ENCODE peak calls at places on chromosomes 2 and 18, in five cellular contexts. C, A, J, Y and I are unnamed samples.

GRCh38 chr2:220756653-220757052 is 815.5 kb downstream of the EPHA4 start:
- DNase-seq in C (no peak), A (no peak), J (no peak), Y (no peak), I (no peak)

GRCh38 chr2:218082586-218083351 is 13.7 kb downstream of the RUFY4 start:
- DNase-seq in C (no peak), A (no peak), J (no peak), Y (no peak), I (no peak)

GRCh38 chr2:126244937-126245336 is 411.0 kb upstream of the GYPC start:
- DNase-seq in C (no peak), A (peak), J (no peak), Y (no peak), I (peak)

GRCh38 chr2:219358170-219359075 is 25.9 kb upstream of the RESP18 start:
- DNase-seq in C (no peak), A (no peak), J (no peak), Y (no peak), I (no peak)

GRCh38 chr2:62456721-62457539 is 49.1 kb downstream of the TMEM17 start:
- DNase-seq in C (peak), A (peak), J (peak), Y (peak), I (peak)

GRCh38 chr2:151946856-151947523 is 118.8 kb upstream of the ARL5A start:
- DNase-seq in C (no peak), A (no peak), J (peak), Y (peak), I (peak)

GRCh38 chr2:166321076-166321475 is 54.7 kb downstream of the SCN9A start:
- DNase-seq in C (no peak), A (no peak), J (no peak), Y (peak), I (no peak)

GRCh38 chr2:111050701-111051376 is 69.9 kb upstream of the BCL2L11 start:
- DNase-seq in C (no peak), A (no peak), J (no peak), Y (no peak), I (peak)

GRCh38 chr2:226048625-226049024 is 649.1 kb downstream of the NYAP2 start:
- DNase-seq in C (no peak), A (no peak), J (no peak), Y (peak), I (no peak)

GRCh38 chr2:101821059-101821805 is 123.7 kb downstream of the MAP4K4 start:
- DNase-seq in C (no peak), A (no peak), J (no peak), Y (no peak), I (no peak)

GRCh38 chr2:104473568-104473967 is 380.3 kb upstream of the POU3F3 start:
- DNase-seq in C (no peak), A (no peak), J (no peak), Y (peak), I (no peak)

GRCh38 chr2:169363027-169363569 is 764 bp upstream of the LRP2 start:
- DNase-seq in C (no peak), A (no peak), J (no peak), Y (no peak), I (no peak)

GRCh38 chr2:205156457-205156856 is 525.8 kb upstream of the NRP2 start:
- DNase-seq in C (no peak), A (no peak), J (no peak), Y (no peak), I (no peak)

GRCh38 chr2:164371916-164372315 is 249.4 kb downstream of the GRB14 start:
- DNase-seq in C (no peak), A (no peak), J (no peak), Y (peak), I (no peak)

GRCh38 chr18:13223341-13224148 is 5.0 kb downstream of the LDLRAD4 start:
- DNase-seq in C (no peak), A (no peak), J (no peak), Y (no peak), I (no peak)

GRCh38 chr2:58240595-58240937 is 559 bp downstream of the FANCL start:
- DNase-seq in C (no peak), A (no peak), J (no peak), Y (no peak), I (no peak)

GRCh38 chr2:21161122-21161521 is 37.4 kb downstream of the TDRD15 start:
- DNase-seq in C (peak), A (no peak), J (no peak), Y (no peak), I (no peak)

GRCh38 chr18:26813043-26813442 is 52.5 kb downstream of the AQP4 start:
- DNase-seq in C (no peak), A (peak), J (peak), Y (peak), I (peak)

GRCh38 chr2:88307817-88308216 is 137.7 kb downstream of the THNSL2 start:
- DNase-seq in C (no peak), A (peak), J (no peak), Y (no peak), I (peak)
- TF ChIP-seq CTCF in C (no peak), A (peak), J (no peak), Y (peak), I (peak)

GRCh38 chr2:177164584-177165052 is 48.0 kb upstream of the HNRNPA3 start:
- DNase-seq in C (peak), A (peak), J (peak), Y (peak), I (peak)

GRCh38 chr2:177169810-177170514 is 42.6 kb upstream of the HNRNPA3 start:
- DNase-seq in C (no peak), A (no peak), J (peak), Y (no peak), I (peak)

GRCh38 chr2:177164131-177164530 is 48.5 kb upstream of the HNRNPA3 start:
- DNase-seq in C (no peak), A (no peak), J (no peak), Y (no peak), I (no peak)

GRCh38 chr2:177165103-177165583 is 47.5 kb upstream of the HNRNPA3 start:
- DNase-seq in C (no peak), A (no peak), J (no peak), Y (peak), I (peak)

DNA sequence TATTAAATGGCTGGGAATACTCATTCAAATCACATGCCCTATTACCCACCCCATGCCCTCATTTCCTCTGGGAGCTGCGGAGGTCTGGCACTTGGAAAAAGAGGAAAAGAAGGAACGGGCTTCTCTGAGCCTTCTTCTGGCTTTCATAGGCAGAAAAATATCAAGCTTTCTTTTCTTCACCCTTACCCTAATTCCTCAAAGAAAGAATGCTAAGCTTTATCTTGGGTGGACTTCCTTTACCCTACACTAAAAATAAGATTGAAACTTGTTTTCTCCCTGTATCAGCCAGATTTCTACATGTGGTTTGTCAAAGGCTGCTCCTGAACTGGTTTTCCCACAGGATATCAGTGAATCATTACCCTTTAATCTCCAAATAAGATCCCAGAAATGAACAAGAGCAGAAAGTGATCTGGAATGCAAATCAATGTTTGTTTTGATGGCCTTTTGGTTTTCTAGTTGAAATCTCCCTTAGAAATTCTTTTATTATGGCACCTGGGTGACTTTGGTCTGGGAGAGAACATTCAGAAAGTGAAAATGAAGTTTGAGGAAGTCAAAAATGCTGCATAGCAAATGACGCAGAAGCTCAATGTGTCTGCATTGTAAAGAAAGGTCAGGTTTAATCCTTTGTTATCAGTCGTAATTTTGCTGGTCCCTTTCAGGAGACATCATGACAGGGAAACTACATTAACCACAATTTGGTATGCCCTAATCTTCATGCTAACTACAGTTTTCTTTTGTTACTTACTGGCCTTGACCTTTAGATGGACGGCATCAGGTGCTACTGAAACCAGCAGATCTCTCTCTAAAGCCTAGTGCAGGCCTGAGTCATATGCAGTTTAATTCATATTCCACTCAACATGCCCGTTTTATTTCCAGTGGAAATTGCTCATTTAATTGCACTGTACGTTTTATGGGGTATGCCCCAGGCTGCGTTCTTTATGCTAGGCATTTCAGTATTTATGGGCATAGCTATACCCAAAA is 46.6 kb upstream of the HNRNPA3 start:
- DNase-seq in C (no peak), A (no peak), J (no peak), Y (peak), I (peak)
- H3K4me3 ChIP-seq in C (peak), A (no peak), J (no peak), Y (peak), I (peak)

DNA sequence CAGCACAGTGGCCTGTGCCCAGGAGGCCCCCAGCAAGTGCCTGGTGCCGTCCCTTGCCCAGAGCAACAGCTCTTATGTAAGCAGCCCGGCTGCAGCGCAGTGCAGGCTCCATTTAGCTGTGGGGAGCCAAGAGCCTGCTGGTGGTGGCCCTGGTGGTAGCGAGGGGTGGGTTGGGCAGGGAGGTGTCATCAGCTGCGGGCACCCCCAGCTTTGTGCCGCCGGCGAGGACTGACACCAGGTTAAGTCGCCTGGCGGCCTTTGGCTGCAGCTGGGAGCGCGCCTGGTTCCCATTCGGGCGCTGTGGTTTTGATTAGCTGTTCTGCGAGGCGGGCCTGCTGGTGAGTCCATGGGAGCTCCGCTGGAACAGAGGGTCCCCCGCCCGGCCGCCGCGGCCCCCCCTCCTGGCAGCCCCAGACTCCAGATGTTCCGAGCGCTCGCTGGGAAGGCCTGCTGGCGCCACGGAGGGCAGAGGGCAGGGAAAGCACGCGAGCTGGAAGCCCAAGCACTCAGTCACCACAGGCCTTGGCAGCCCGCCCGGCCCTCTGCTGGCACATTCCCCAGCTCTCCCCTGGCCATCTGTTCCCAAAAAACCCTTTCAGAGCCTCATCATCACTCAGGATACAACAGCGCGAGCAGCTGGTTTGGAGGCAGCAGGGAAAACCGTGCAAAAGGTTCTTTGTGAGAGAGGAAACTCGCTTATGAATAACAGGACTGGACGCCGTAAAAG is 18.4 kb downstream of the ATOH8 start:
- DNase-seq in C (peak), A (no peak), J (peak), Y (peak), I (no peak)
- TF ChIP-seq CTCF in C (peak), A (no peak), J (no peak), Y (peak), I (no peak)

GRCh38 chr2:95345066-95345414 is 47.9 kb downstream of the KCNIP3 start:
- DNase-seq in C (no peak), A (no peak), J (no peak), Y (no peak), I (no peak)
- H3K4me3 ChIP-seq in C (peak), A (peak), J (peak), Y (peak), I (no peak)

GRCh38 chr2:200758341-200758740 is 53.4 kb upstream of the BZW1 start:
- DNase-seq in C (no peak), A (no peak), J (no peak), Y (no peak), I (no peak)
- TF ChIP-seq CTCF in C (no peak), A (no peak), J (no peak), Y (no peak), I (no peak)

DNA sequence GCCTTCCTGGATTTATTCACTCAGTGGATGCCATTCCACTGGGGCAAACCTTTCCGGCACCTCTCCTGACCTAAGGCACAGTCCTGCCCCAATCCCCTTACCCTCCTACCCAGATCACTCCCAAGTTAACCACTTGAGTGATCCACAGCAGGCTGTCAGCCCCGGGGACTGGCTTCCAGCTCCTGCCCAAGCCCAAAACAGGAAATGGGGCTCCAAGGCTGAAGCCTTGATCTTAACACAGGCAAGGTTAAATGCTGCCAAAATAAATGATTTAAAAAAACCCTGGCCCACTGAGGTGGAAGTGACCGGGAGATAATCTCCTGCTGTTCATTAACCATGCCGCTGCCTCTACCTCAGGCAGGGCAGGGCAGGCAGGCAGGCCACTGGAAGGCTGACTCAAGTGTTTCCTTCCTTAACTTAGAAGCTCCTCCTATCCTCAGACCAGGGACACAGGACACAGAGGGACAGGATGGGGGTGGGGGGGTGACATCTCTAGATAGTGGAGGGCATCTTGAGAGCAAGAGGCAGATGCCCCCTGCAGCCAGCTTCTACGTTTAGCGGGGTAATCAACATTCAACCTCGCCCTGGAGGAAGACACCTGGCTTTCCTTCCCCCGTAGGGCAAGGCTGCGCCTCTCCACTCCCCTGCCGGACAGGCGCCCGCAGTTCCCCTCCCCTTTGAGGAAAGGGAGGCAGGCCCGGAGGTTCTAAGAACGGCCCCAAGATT is 1.3 kb downstream of the RAB11FIP5 start:
- DNase-seq in C (peak), A (no peak), J (no peak), Y (peak), I (no peak)
- H3K4me3 ChIP-seq in C (peak), A (peak), J (peak), Y (peak), I (no peak)

GRCh38 chr2:238020816-238021215 is 40.0 kb upstream of the SCLY start:
- DNase-seq in C (no peak), A (no peak), J (no peak), Y (no peak), I (no peak)

GRCh38 chr2:238023608-238024007 is 37.2 kb upstream of the SCLY start:
- DNase-seq in C (no peak), A (no peak), J (no peak), Y (no peak), I (no peak)

GRCh38 chr2:238019962-238020361 is 40.8 kb upstream of the SCLY start:
- DNase-seq in C (no peak), A (no peak), J (no peak), Y (no peak), I (no peak)

GRCh38 chr2:238022594-238023157 is 38.1 kb upstream of the SCLY start:
- DNase-seq in C (no peak), A (no peak), J (no peak), Y (no peak), I (no peak)

GRCh38 chr2:238021327-238021726 is 39.5 kb upstream of the SCLY start:
- DNase-seq in C (no peak), A (no peak), J (no peak), Y (no peak), I (no peak)
- TF ChIP-seq CTCF in C (no peak), A (no peak), J (no peak), Y (no peak), I (no peak)